ENCODE peak calls at places on chromosomes 5 and 9, in seven cellular contexts. K is right lobe of liver, U is neural progenitor cell, I is transverse colon, D is HAP-1, B is GM23248, T is stomach. F is an unnamed sample. For H3K4me1, the result is how much of the 10 kb centered on the place peaks cover.

GRCh38 chr5:143980506-143980905 is 168.5 kb downstream of the HMHB1 start:
- DNase-seq in T (no peak), K (no peak), B (no peak), U (no peak), I (no peak), D (no peak), F (no peak)

GRCh38 chr5:33837301-33837700 is 54.5 kb downstream of the ADAMTS12 start:
- DNase-seq in D (no peak), K (no peak), U (no peak), T (no peak), B (no peak), I (no peak), F (no peak)

GRCh38 chr9:122684851-122685250 is 9.9 kb downstream of the OR1L3 start:
- DNase-seq in B (peak), D (no peak), T (no peak), K (no peak), I (no peak), U (no peak), F (no peak)

GRCh38 chr5:73391441-73391871 is 57.1 kb downstream of the FOXD1 start:
- DNase-seq in T (no peak), B (peak), U (no peak), D (no peak), K (no peak), I (no peak), F (no peak)

GRCh38 chr9:121807918-121808278 is 156.5 kb downstream of the DAB2IP start:
- DNase-seq in B (no peak), I (no peak), T (no peak), D (no peak), K (no peak), U (no peak), F (peak)

GRCh38 chr5:38921174-38921573 is 75.4 kb downstream of the OSMR start:
- DNase-seq in B (peak), K (no peak), T (no peak), D (peak), I (no peak), U (peak), F (no peak)

GRCh38 chr9:86099695-86100364 is 472 bp upstream of the GOLM1 start:
- DNase-seq in U (peak), B (peak), D (peak), K (no peak), T (peak), I (peak), F (no peak)

GRCh38 chr9:882416-882931 is 41.0 kb downstream of the DMRT1 start:
- DNase-seq in T (no peak), B (no peak), U (no peak), K (no peak), D (no peak), I (no peak), F (no peak)

GRCh38 chr5:148469446-148470062 is 85.8 kb downstream of the FBXO38 start:
- DNase-seq in U (no peak), T (no peak), B (peak), D (no peak), K (peak), I (no peak), F (no peak)

GRCh38 chr9:19161257-19162025 is 34.1 kb upstream of the PLIN2 start:
- DNase-seq in I (peak), D (no peak), B (peak), K (peak), T (peak), U (no peak), F (peak)

GRCh38 chr9:92600742-92601261 is 65.0 kb upstream of the ECM2 start:
- DNase-seq in K (no peak), D (no peak), I (no peak), U (no peak), B (peak), T (no peak), F (no peak)

GRCh38 chr5:80904533-80905187 is 55.5 kb upstream of the RASGRF2 start:
- DNase-seq in T (no peak), K (no peak), B (no peak), D (no peak), I (no peak), U (no peak), F (no peak)

GRCh38 chr5:112983307-112983811 is 6.8 kb downstream of the DCP2 start:
- DNase-seq in B (no peak), K (no peak), I (no peak), D (no peak), U (no peak), T (no peak), F (no peak)

GRCh38 chr5:67211926-67212325 is 15.3 kb upstream of the CD180 start:
- DNase-seq in K (no peak), U (no peak), T (no peak), D (no peak), B (peak), I (no peak), F (no peak)

GRCh38 chr5:132214491-132214890 is 13.2 kb downstream of the P4HA2 start:
- DNase-seq in D (no peak), B (no peak), K (no peak), T (no peak), U (no peak), I (no peak), F (no peak)

GRCh38 chr5:132472431-132472830 is 18.1 kb downstream of the IRF1 start:
- DNase-seq in I (peak), K (no peak), T (peak), B (no peak), D (no peak), U (no peak), F (no peak)

GRCh38 chr5:60687927-60688720 is 11.8 kb downstream of the DEPDC1B start:
- DNase-seq in I (no peak), B (peak), U (peak), D (peak), T (no peak), K (no peak), F (no peak)

GRCh38 chr5:72237415-72237814 is 82.6 kb downstream of the MRPS27 start:
- DNase-seq in K (no peak), I (no peak), D (no peak), U (no peak), T (no peak), B (peak), F (no peak)

GRCh38 chr5:166582416-166582815 is 1709.0 kb upstream of the WWC1 start:
- DNase-seq in B (no peak), D (no peak), K (no peak), I (no peak), U (no peak), T (no peak), F (no peak)

GRCh38 chr9:80866121-80866520 is 823.2 kb downstream of the TLE1 start:
- DNase-seq in D (no peak), B (no peak), K (no peak), U (no peak), T (no peak), I (no peak), F (no peak)

GRCh38 chr9:108014353-108014752 is 524.8 kb upstream of the KLF4 start:
- DNase-seq in I (no peak), D (no peak), B (no peak), T (no peak), U (no peak), K (no peak), F (no peak)

GRCh38 chr5:176736271-176736965 is 73.9 kb upstream of the UNC5A start:
- DNase-seq in U (peak), K (peak), T (no peak), B (no peak), D (no peak), I (peak), F (no peak)

GRCh38 chr5:37071901-37072581 is 177.1 kb downstream of the CPLANE1 start:
- DNase-seq in T (no peak), K (no peak), B (peak), D (no peak), I (no peak), U (no peak), F (no peak)

GRCh38 chr5:102957141-102957540 is 162.8 kb downstream of the GIN1 start:
- DNase-seq in U (no peak), T (no peak), I (no peak), B (no peak), K (no peak), D (peak), F (no peak)

GRCh38 chr5:115415143-115415491 is 118.7 kb upstream of the CCDC112 start:
- DNase-seq in K (no peak), B (peak), T (peak), D (peak), U (peak), I (peak), F (no peak)

GRCh38 chr5:144332265-144332664 is 161.6 kb downstream of the KCTD16 start:
- DNase-seq in B (peak), D (no peak), I (no peak), T (no peak), U (peak), K (no peak), F (no peak)

GRCh38 chr9:79209012-79209411 is 362.8 kb upstream of the TLE4 start:
- DNase-seq in T (no peak), U (no peak), I (no peak), K (no peak), B (no peak), D (no peak), F (no peak)

GRCh38 chr5:145499483-145499882 is 335.7 kb downstream of the PRELID2 start:
- DNase-seq in K (no peak), T (no peak), B (no peak), D (peak), U (no peak), I (no peak), F (no peak)

GRCh38 chr5:57221049-57221568 is 47.2 kb downstream of the GPBP1 start:
- DNase-seq in U (peak), K (no peak), D (peak), T (no peak), I (no peak), B (peak), F (no peak)

GRCh38 chr9:97563458-97564135 is 62.1 kb downstream of the TMOD1 start:
- DNase-seq in K (peak), I (no peak), T (no peak), D (no peak), B (no peak), U (no peak), F (no peak)
- H3K4me3 ChIP-seq in K (no peak), I (no peak), T (no peak), D (no peak), B (no peak), U (no peak), F (no peak)

GRCh38 chr9:130147215-130147614 is 25.0 kb upstream of the NCS1 start:
- DNase-seq in B (no peak), K (no peak), T (no peak), U (no peak), D (no peak), I (no peak), F (no peak)
- H3K4me1 ChIP-seq in B (under half), K (under half), T (under half), U (under half), D (under half), I (under half), F (under half)

GRCh38 chr9:131555841-131556673 is 10.7 kb downstream of the PRRT1B start:
- DNase-seq in K (no peak), I (no peak), B (no peak), T (no peak), U (no peak), D (no peak), F (no peak)
- H3K4me3 ChIP-seq in K (no peak), I (no peak), B (no peak), T (no peak), U (no peak), D (no peak), F (no peak)

GRCh38 chr9:69184266-69184665 is 10.2 kb downstream of the TJP2 start:
- DNase-seq in U (no peak), B (no peak), K (no peak), T (no peak), D (no peak), I (no peak), F (no peak)

GRCh38 chr9:69190866-69191672 is 17.0 kb downstream of the TJP2 start:
- DNase-seq in I (no peak), U (no peak), B (no peak), T (no peak), K (no peak), D (no peak), F (no peak)

GRCh38 chr9:69188975-69189374 is 14.9 kb downstream of the TJP2 start:
- DNase-seq in K (no peak), I (no peak), T (no peak), D (no peak), U (no peak), B (no peak), F (no peak)

GRCh38 chr9:69190086-69190865 is 16.2 kb downstream of the TJP2 start:
- DNase-seq in D (no peak), B (no peak), K (no peak), I (no peak), U (no peak), T (no peak), F (no peak)

DNA sequence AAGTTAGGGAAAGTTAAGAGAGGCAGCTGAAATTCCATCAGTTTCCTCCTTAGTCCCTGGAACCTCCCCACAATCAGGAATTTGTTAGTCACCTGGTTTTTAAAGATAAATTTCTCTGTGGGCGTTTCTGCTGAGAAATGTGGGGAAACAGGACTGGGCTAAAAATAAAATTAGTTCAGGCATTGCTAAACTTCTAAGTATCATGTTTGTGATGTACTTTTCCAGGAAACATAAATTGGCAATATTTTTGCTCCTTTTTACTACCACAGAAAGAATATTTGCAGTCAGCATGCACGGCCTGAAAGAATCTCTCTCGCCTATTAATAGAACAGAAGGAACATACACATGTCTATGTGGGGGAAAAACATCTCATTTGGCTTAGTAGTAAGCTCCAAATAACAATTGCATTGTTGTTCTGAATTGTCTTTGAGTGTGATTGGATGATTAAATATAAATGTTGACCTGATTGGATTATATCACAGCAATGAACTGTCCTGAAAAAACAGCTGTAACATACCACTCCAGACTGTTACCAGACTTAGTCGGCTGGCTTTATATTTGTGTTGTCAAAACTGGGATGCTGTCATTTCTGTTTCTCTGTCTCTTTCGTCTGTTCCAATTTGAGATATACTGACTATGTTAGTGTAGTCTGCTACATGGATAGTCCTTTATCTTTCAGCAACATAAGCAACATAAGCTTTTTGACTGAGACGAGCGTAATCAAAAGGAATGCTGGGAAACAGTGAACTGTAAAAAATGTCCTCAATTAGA is 12.9 kb downstream of the TJP2 start:
- DNase-seq in T (no peak), I (no peak), B (peak), K (no peak), D (no peak), U (no peak), F (no peak)
- H3K4me1 ChIP-seq in T (under half), I (under half), B (under half), K (under half), D (under half), U (under half), F (under half)

GRCh38 chr5:5752844-5753243 is 330.4 kb downstream of the ICE1 start:
- DNase-seq in I (no peak), D (no peak), U (no peak), B (no peak), T (no peak), K (no peak), F (no peak)
- H3K4me3 ChIP-seq in I (no peak), D (no peak), U (no peak), B (no peak), T (no peak), K (no peak), F (no peak)

DNA sequence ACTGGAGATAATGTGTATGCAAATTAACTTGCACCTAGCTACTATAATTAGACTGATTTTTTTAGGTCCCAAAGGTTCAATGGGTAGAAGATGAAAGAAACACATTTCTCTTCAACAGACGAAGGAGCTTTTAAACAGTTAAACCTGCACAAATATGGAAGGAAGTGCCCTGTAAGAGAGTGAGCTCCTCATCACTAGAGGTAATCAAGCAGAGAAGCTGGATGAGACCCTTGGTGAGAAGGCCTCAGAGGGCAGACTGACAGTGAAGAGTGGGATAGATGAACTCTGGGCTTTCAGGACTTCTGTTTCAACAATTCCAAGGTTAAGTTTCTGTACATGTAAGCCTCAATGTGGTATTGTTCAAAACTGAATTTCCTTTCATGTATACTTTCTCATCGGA is 23.2 kb downstream of the PTPN3 start:
- DNase-seq in U (no peak), I (no peak), D (no peak), T (no peak), B (no peak), K (no peak), F (no peak)
- H3K4me1 ChIP-seq in U (under half), I (under half), D (under half), T (under half), B (under half), K (under half), F (under half)

DNA sequence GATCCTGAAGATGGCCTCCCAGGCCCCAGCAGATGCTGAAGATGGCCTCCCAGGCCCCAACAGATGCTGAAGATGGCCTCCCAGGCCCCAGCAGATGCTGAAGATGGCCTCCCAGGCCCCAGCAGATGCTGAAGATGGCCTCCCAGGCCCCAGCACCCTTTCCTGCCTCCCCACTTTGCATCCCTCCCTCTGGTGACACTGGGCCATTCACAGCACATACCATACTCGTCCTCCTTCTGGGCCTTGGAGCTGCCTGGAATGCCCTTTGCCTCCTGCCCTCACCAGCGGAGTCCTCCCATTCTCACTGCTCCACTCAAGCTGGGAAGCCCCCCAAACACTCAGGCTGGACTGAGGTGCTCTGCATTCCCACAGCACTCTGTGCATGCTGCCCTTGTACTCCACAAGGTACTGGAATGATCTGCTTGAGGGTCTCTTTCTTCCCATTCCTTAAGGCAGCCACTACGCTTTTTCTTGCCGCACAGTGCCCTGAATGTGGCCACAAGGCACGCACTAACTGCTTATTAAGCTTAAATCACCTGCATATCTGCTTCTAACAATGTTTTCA is 550.0 kb downstream of the BNC2 start:
- DNase-seq in I (no peak), B (no peak), U (no peak), T (no peak), D (no peak), K (no peak), F (no peak)
- H3K4me3 ChIP-seq in I (no peak), B (no peak), U (no peak), T (no peak), D (no peak), K (no peak), F (no peak)

GRCh38 chr5:168479166-168479565 is 7.1 kb upstream of the RARS1 start:
- DNase-seq in U (no peak), D (no peak), K (no peak), I (no peak), T (no peak), B (no peak), F (no peak)
- H3K4me1 ChIP-seq in U (under half), D (under half), K (under half), I (under half), T (under half), B (under half), F (under half)

DNA sequence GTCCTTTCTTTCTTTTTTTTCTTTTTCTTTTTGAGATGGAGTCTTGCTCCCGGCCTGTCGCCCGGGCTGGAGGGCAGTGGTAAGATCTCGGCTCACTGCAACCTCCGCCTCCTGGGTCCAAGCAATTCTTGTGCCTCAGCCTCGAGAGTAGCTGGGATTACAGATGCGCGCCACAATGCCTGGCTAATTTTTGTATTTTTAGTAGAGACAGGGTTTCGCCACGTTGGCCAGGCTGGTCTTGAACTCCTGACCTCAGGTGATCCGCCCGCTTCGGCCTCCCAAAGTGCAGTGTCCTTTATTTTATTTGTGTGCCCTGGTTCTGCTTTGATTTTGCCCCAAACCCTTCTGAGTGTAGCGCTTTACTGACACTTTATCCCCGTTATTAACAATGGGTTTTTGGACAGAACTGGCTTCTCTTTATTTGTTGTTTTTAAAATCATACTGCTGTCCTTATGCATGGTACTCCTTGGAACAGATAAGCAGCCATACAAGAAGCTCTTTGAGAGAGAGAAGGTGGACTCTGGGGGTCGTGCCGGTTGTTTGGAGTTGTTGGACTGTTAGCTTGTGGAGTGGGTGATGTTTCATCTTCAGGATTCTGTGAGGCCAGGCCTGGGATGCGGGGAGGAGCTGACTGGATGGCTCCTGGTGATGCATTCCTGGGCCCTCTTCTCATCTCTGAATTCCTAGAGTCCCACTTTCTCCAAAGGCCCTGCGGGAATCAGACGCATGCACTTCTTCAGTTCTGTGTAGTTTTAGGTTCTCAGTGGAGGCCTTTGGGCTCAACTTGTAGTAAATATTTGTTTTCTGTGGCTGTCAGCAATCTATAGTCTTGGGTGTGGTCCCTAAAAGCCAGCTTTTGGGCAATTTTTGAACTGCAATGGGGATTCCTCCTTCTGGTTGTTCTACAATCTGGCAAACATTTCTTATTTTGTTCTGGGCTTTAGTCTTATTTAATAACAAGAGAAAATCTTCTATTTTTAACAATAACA is 47.8 kb downstream of the PTTG1 start:
- DNase-seq in T (no peak), I (no peak), U (no peak), D (no peak), K (no peak), B (no peak), F (no peak)
- H3K4me3 ChIP-seq in T (no peak), I (no peak), U (no peak), D (no peak), K (peak), B (no peak), F (peak)

GRCh38 chr5:6029811-6030271 is 348.5 kb downstream of the MED10 start:
- DNase-seq in D (no peak), T (no peak), B (no peak), I (no peak), K (no peak), U (no peak), F (no peak)
- H3K4me1 ChIP-seq in D (under half), T (under half), B (under half), I (under half), K (under half), U (under half), F (under half)

F was measured in tibial nerve.